ENCODE peak calls at places on chromosomes 13 and 19, in four cellular contexts. I is Panc1, G is suprapubic skin, X is upper lobe of right lung. S is an unnamed sample.

GRCh38 chr19:1377176-1377964 is 6.3 kb upstream of the NDUFS7 start:
- DNase-seq in X (no peak), G (no peak), I (no peak), S (peak; percentile 15)

GRCh38 chr13:51425410-51426042 is 27.3 kb downstream of the INTS6 start:
- DNase-seq in I (no peak), G (no peak), X (no peak), S (no peak)

GRCh38 chr19:29860492-29860891 is 48.7 kb downstream of the CCNE1 start:
- DNase-seq in I (no peak), X (no peak), G (no peak), S (no peak)

GRCh38 chr13:57030671-57031070 is 110.0 kb upstream of the PRR20A start:
- DNase-seq in G (no peak), X (no peak), I (no peak), S (no peak)

GRCh38 chr13:53844747-53845146 is 816.1 kb downstream of the OLFM4 start:
- DNase-seq in X (no peak), G (no peak), I (no peak), S (no peak)

GRCh38 chr13:37198629-37199028 is 93.2 kb upstream of the CSNK1A1L start:
- DNase-seq in X (no peak), G (no peak), I (no peak), S (no peak)

GRCh38 chr13:42633495-42633894 is 59.5 kb downstream of the TNFSF11 start:
- DNase-seq in G (no peak), I (no peak), X (no peak), S (no peak)

GRCh38 chr13:111904701-111905608 is 162.0 kb upstream of the SOX1 start:
- DNase-seq in I (no peak), X (peak; percentile 44), G (peak; percentile 33), S (no peak)

GRCh38 chr13:30792257-30793000 is 57.1 kb downstream of the ALOX5AP start:
- DNase-seq in X (peak; percentile 75), I (no peak), G (peak; percentile 89), S (no peak)

GRCh38 chr19:4030981-4031380 is 23.4 kb downstream of the PIAS4 start:
- DNase-seq in I (no peak), G (no peak), X (no peak), S (no peak)

GRCh38 chr13:98827449-98827848 is 75.0 kb upstream of the SLC15A1 start:
- DNase-seq in X (no peak), G (no peak), I (no peak), S (no peak)

GRCh38 chr19:53076984-53077383 is 26.2 kb downstream of the ZNF160 start:
- DNase-seq in G (no peak), I (no peak), X (no peak), S (no peak)

GRCh38 chr19:33298146-33298911 is 4.0 kb downstream of the CEBPA start:
- DNase-seq in G (peak; percentile 71), X (peak; percentile 85), I (no peak), S (no peak)

GRCh38 chr13:94073006-94073744 is 406.3 kb downstream of the DCT start:
- DNase-seq in G (no peak), X (no peak), I (no peak), S (no peak)

GRCh38 chr19:43780706-43781525 is at the start of gene KCNN4:
- DNase-seq in I (no peak), G (no peak), X (peak; percentile 70), S (peak; percentile 65)

GRCh38 chr13:38883783-38884182 is 106.8 kb downstream of the STOML3 start:
- DNase-seq in G (no peak), I (no peak), X (no peak), S (no peak)

GRCh38 chr19:16143399-16144215 is at the start of gene HSH2D:
- DNase-seq in I (no peak), G (no peak), X (peak; percentile 90), S (peak; percentile 65)

GRCh38 chr13:73189766-73190165 is 131.0 kb downstream of the KLF5 start:
- DNase-seq in I (no peak), X (no peak), G (no peak), S (no peak)

GRCh38 chr13:49502954-49503353 is 7.2 kb downstream of the PHF11 start:
- DNase-seq in I (no peak), G (no peak), X (no peak), S (no peak)

GRCh38 chr19:34337747-34338146 is 27.2 kb upstream of the GPI start:
- DNase-seq in X (no peak), G (no peak), I (no peak), S (no peak)

GRCh38 chr13:36101157-36101556 is 30.0 kb downstream of the DCLK1 start:
- DNase-seq in I (no peak), X (no peak), G (no peak), S (no peak)

GRCh38 chr13:109345433-109345941 is 440.9 kb downstream of the IRS2 start:
- DNase-seq in G (no peak), X (no peak), I (no peak), S (no peak)

GRCh38 chr13:31747966-31748365 is 8.6 kb downstream of the RXFP2 start:
- DNase-seq in I (no peak), G (no peak), X (no peak), S (no peak)

GRCh38 chr19:19550972-19551861 is 13.2 kb downstream of the CILP2 start:
- DNase-seq in X (no peak), I (no peak), G (no peak), S (no peak)

GRCh38 chr19:3225677-3226093 is 1.2 kb downstream of the CELF5 start:
- DNase-seq in I (no peak), X (no peak), G (no peak), S (no peak)

GRCh38 chr13:99465454-99465853 is 35.8 kb upstream of the TM9SF2 start:
- DNase-seq in G (no peak), X (no peak), I (no peak), S (no peak)

GRCh38 chr19:1026189-1027019 is at the start of gene CNN2:
- DNase-seq in I (no peak), G (peak; percentile 88), X (peak; percentile 93), S (peak; percentile 48)

GRCh38 chr19:41144403-41144802 is 30.2 kb downstream of the CYP2F1 start:
- DNase-seq in G (peak; percentile 79), X (peak; percentile 83), I (peak; percentile 51), S (peak; percentile 90)

DNA sequence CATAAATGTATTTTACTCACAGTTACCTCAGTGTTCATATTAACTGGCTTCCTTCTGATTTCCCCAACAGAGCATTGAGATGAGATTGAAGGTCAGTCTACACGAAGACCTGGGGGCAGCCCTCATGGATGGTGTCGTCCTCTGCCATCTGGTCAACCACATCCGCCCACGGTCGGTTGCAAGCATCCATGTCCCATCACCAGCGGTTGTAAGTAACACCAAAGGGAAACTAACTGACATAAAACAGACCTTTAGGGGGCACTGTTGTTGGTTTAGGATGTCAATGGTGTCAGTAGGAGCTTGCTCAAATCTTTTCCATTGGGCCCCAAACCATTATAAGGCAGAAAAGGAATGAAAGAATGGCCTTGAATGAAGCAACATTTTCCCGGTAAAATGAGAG is 68.2 kb downstream of the ESD start:
- DNase-seq in X (no peak), I (no peak), G (no peak), S (no peak)
- TF ChIP-seq CTCF in X (peak; percentile 18), I (peak; percentile 42), G (no peak), S (no peak)

DNA sequence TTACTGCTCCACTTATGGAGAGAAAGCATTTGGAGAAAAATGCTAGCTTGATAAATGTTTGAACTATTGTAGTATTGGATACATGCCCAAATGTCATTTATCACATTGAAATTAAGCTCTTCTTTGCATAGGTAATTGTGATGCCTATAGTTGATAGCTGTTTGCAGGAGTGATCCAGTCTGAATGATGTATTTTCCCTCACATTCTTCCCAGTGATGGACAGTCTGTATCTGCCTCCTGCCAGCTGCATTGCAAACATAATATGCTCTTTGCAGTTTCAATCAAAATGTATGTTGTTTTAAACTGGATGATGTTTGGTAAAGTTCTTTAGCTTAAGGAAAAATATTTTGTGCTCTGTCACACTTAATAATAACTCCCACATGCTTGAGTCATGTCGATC is 89.8 kb downstream of the EDNRB start:
- DNase-seq in X (no peak), G (no peak), I (no peak), S (no peak)
- H3K27ac ChIP-seq in X (no peak overlapping the region), G (no peak overlapping the region), I (no peak overlapping the region), S (no peak overlapping the region)

GRCh38 chr19:47601180-47601904 is 7.6 kb upstream of the BICRA start:
- DNase-seq in I (no peak), G (no peak), X (no peak), S (no peak)
- H3K4me3 ChIP-seq in I (peak overlapping the region; percentile 81), G (peak overlapping the region; percentile 58), X (peak overlapping the region; percentile 69), S (peak overlapping the region; percentile 93)

GRCh38 chr13:87274209-87274819 is 396.9 kb upstream of the SLITRK5 start:
- DNase-seq in X (no peak), G (no peak), I (no peak), S (no peak)
- TF ChIP-seq CTCF in X (peak; percentile 58), G (no peak), I (peak; percentile 64), S (no peak)